ENCODE peak calls at places on chromosomes 7 and 10, in six cellular contexts. B is GM12878, F is A549, P is K562, Z is HepG2, M is endothelial cell of umbilical vein. K is an unnamed sample.
A peak's percentile ranks its signal among the peaks of the same experiment; 100 is the strongest.

GRCh38 chr10:70477661-70478162 is 855 bp upstream of the PALD1 start:
- DNase-seq in B (no peak), F (peak; percentile 50), P (peak; percentile 44), Z (peak; percentile 13), M (peak; percentile 31), K (peak; percentile 77)

GRCh38 chr10:126935263-126935946 is 30.2 kb downstream of the DOCK1 start:
- DNase-seq in B (no peak), F (no peak), P (no peak), Z (no peak), M (peak; percentile 26), K (no peak)

GRCh38 chr7:108014747-108015682 is 12.1 kb upstream of the LAMB1 start:
- DNase-seq in B (no peak), F (peak; percentile 91), P (no peak), Z (peak; percentile 95), M (peak; percentile 97), K (no peak)

GRCh38 chr10:93601774-93602162 is 733 bp upstream of the RBP4 start:
- DNase-seq in B (no peak), F (no peak), P (no peak), Z (peak; percentile 77), M (no peak), K (no peak)

GRCh38 chr10:117539271-117539876 is 3.2 kb upstream of the EMX2 start:
- DNase-seq in B (no peak), F (no peak), P (no peak), Z (no peak), M (no peak), K (no peak)

GRCh38 chr10:17811466-17811865 is 2.3 kb downstream of the MRC1 start:
- DNase-seq in B (no peak), F (no peak), P (no peak), Z (no peak), M (no peak), K (no peak)

GRCh38 chr7:17301491-17302101 is 3.1 kb downstream of the AHR start:
- DNase-seq in B (no peak), F (peak; percentile 53), P (peak; percentile 5), Z (no peak), M (peak; percentile 77), K (peak; percentile 68)

GRCh38 chr10:3935141-3935540 is 150.1 kb upstream of the KLF6 start:
- DNase-seq in B (peak; percentile 92), F (no peak), P (no peak), Z (no peak), M (peak; percentile 26), K (no peak)

GRCh38 chr7:81604075-81604807 is 165.6 kb downstream of the HGF start:
- DNase-seq in B (no peak), F (peak; percentile 34), P (no peak), Z (peak; percentile 4), M (peak; percentile 36), K (no peak)

GRCh38 chr7:103051520-103051919 is 23.1 kb downstream of the FBXL13 start:
- DNase-seq in B (no peak), F (no peak), P (no peak), Z (no peak), M (no peak), K (no peak)

GRCh38 chr7:66304536-66304935 is 99.4 kb downstream of the TPST1 start:
- DNase-seq in B (no peak), F (no peak), P (no peak), Z (no peak), M (peak; percentile 88), K (peak; percentile 26)

GRCh38 chr10:73888514-73888913 is 14.2 kb upstream of the CAMK2G start:
- DNase-seq in B (no peak), F (no peak), P (no peak), Z (no peak), M (no peak), K (no peak)

GRCh38 chr10:7480742-7481381 is 70.0 kb upstream of the SFMBT2 start:
- DNase-seq in B (peak; percentile 82), F (no peak), P (no peak), Z (no peak), M (no peak), K (peak; percentile 35)

GRCh38 chr7:105876964-105877601 is 684 bp upstream of the ATXN7L1 start:
- DNase-seq in B (no peak), F (peak; percentile 68), P (peak; percentile 32), Z (peak; percentile 60), M (peak; percentile 52), K (peak; percentile 28)

GRCh38 chr7:105874055-105874454 is 2.3 kb downstream of the ATXN7L1 start:
- DNase-seq in B (no peak), F (no peak), P (no peak), Z (no peak), M (no peak), K (no peak)

GRCh38 chr7:105877736-105878135 is 1.3 kb upstream of the ATXN7L1 start:
- DNase-seq in B (no peak), F (no peak), P (no peak), Z (no peak), M (no peak), K (no peak)

GRCh38 chr7:105875505-105875904 is 894 bp downstream of the ATXN7L1 start:
- DNase-seq in B (no peak), F (no peak), P (peak; percentile 29), Z (no peak), M (no peak), K (no peak)

DNA sequence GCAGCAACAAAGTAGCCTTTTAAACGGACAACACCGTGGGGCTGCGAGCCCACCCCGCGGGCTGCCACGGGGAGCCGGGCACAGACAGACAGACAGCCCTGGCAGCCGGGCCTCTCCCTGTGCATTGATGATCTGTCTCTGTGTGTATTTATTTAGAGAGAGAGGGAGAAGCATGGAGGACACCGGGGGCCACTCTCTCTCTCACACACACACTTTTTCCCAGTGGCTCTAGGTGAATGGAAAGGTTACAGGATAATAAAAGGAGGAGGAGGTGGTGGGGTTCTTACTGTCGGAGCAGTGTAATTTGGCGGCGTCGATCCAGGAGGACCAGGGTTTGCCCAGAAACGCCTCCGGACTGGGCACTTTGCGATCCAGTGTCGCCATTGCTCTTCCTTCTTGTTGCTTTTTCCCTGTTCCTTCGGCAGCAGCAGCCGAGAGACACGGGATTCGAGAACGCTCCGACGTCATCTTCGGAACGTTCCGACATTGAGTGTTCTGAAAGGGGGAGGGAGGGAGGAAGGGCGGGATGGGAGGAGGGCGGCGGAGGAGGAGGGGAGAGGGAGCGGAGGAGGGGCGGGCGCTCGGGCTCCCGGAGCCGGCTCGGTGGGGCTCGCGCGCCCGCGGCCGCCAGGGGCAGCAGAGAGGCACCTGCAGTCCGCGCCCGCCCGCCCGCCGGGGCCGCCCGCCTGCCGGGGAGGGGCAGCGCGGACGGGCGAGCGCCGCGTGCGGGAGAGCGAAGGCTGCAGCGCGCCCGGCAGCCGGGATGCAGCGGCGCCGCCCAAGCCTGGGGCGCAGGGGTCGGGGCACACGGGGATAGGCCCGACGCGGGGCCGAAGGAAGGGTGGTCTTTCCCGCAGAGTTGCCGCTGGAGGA is at the start of gene ATXN7L1:
- DNase-seq in B (no peak), F (peak; percentile 96), P (peak; percentile 97), Z (peak; percentile 92), M (peak; percentile 98), K (peak; percentile 94)
- TF ChIP-seq CTCF in B (peak; percentile 57), F (peak; percentile 91), P (peak; percentile 80), Z (peak; percentile 43), M (peak; percentile 32), K (peak; percentile 34)

GRCh38 chr7:143415696-143416095 is 7.0 kb upstream of the EPHA1 start:
- DNase-seq in B (no peak), F (no peak), P (no peak), Z (no peak), M (no peak), K (no peak)
- TF ChIP-seq MYC in B (no peak), F (no peak), P (no peak), Z (no peak), M (no peak), K (no peak)

DNA sequence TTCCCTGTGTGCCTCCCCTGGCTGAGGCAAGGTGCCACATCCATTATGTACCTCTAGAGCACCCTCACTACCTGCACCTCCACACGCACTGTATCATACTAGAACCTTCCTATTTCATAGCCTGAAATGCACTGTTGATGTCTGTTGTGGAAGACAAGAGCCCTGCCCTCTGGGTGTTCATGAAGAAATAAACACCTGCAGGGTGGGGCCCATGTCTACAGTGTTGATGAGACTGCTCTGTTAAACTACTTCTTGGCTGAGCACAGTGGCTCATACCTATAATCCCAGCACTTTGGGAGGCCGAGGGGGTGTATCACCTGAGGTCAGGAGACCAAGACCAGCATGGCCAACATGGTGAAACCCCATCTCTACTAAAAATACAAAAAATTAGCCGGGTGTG is 14.0 kb downstream of the SORBS1 start:
- DNase-seq in B (no peak), F (no peak), P (no peak), Z (no peak), M (no peak), K (no peak)
- TF ChIP-seq CTCF in B (no peak), F (no peak), P (no peak), Z (no peak), M (no peak), K (no peak)

GRCh38 chr10:133260895-133261725 is 15.6 kb downstream of the ADAM8 start:
- DNase-seq in B (no peak), F (peak; percentile 60), P (peak; percentile 61), Z (no peak), M (no peak), K (peak; percentile 84)

GRCh38 chr10:133263674-133264073 is 13.0 kb downstream of the ADAM8 start:
- DNase-seq in B (no peak), F (no peak), P (no peak), Z (no peak), M (no peak), K (no peak)

GRCh38 chr10:133261726-133262325 is 14.8 kb downstream of the ADAM8 start:
- DNase-seq in B (no peak), F (peak; percentile 75), P (peak; percentile 92), Z (no peak), M (peak; percentile 16), K (peak; percentile 82)

GRCh38 chr10:133264455-133264854 is 12.2 kb downstream of the ADAM8 start:
- DNase-seq in B (no peak), F (no peak), P (no peak), Z (no peak), M (no peak), K (no peak)

DNA sequence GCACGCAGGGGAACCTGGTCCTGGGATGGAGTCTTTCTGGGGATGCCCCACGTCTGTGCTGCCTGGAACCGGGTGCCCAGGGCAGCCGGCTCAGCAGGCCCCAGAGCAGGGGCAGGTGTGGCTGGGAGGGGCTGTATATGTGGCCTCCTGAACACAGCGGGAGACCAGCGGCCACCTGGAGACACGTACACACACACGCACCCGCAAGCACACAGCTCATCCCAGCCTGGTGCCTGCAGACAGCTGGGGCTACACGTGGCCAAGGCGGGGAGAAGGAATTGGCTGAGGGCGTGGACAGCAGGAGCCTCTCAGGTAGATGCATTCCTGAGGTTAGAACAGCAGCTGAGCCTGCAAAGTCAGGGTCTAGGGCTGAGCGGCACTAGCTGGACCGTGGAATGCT is 14.0 kb downstream of the ADAM8 start:
- DNase-seq in B (no peak), F (no peak), P (no peak), Z (no peak), M (no peak), K (no peak)
- TF ChIP-seq MYC in B (no peak), F (no peak), P (no peak), Z (no peak), M (no peak), K (no peak)

DNA sequence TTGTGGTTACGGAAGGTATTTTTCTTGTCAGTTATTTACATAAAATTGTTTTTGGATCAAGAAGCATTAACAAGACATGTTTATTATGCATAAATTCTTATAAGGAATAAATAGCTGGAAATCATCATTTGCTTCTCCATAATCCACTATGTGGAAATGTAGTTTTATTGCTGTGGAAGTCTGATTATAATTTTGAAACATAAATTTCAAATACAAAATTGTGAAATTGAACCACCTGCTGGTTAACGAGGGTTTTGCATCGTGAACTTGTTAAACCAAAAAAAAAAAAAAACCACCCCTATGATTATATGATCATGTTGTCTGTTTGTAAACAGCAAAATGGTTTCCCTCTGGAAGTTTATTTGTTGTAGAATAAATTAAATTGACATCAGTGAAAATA is 25.9 kb downstream of the ABRAXAS2 start:
- DNase-seq in B (no peak), F (peak; percentile 19), P (peak; percentile 13), Z (peak; percentile 5), M (peak; percentile 36), K (peak; percentile 42)
- TF ChIP-seq CTCF in B (peak; percentile 44), F (peak; percentile 53), P (no peak), Z (no peak), M (peak; percentile 26), K (peak; percentile 39)

GRCh38 chr10:131646551-131647525 is 254.0 kb upstream of the PPP2R2D start:
- DNase-seq in B (no peak), F (no peak), P (no peak), Z (no peak), M (no peak), K (no peak)
- TF ChIP-seq MYC in B (no peak), F (no peak), P (no peak), Z (no peak), M (no peak), K (no peak)

K was measured in NB4.